ENCODE peak calls at places on chromosome 13, in six cellular contexts. L, C, E, N, I and X are unnamed samples.

GRCh38 chr13:73366241-73366640 is 307.4 kb downstream of the KLF5 start:
- DNase-seq in L (no peak), C (no peak), E (no peak), N (no peak), I (no peak), X (no peak)

GRCh38 chr13:20348645-20349408 is 116.7 kb upstream of the GJB6 start:
- DNase-seq in L (no peak), C (no peak), E (no peak), N (no peak), I (no peak), X (no peak)

GRCh38 chr13:33057019-33057785 is 41.0 kb downstream of the KL start:
- DNase-seq in L (no peak), C (no peak), E (no peak), N (no peak), I (no peak), X (no peak)

GRCh38 chr13:101231751-101232428 is 184.4 kb downstream of the NALCN start:
- DNase-seq in L (no peak), C (no peak), E (no peak), N (no peak), I (no peak), X (no peak)

GRCh38 chr13:43301341-43301969 is 278.1 kb downstream of the DNAJC15 start:
- DNase-seq in L (no peak), C (no peak), E (no peak), N (no peak), I (no peak), X (no peak)

GRCh38 chr13:21123956-21124355 is 52.4 kb downstream of the SKA3 start:
- DNase-seq in L (no peak), C (no peak), E (no peak), N (no peak), I (no peak), X (no peak)

GRCh38 chr13:96581741-96582140 is 412.5 kb downstream of the OXGR1 start:
- DNase-seq in L (no peak), C (no peak), E (no peak), N (no peak), I (no peak), X (no peak)

GRCh38 chr13:79485014-79485441 is 4.1 kb downstream of the NDFIP2 start:
- DNase-seq in L (no peak), C (no peak), E (no peak), N (no peak), I (peak), X (peak)

GRCh38 chr13:82136880-82137279 is 1745.4 kb downstream of the SLITRK1 start:
- DNase-seq in L (no peak), C (no peak), E (no peak), N (no peak), I (no peak), X (no peak)

GRCh38 chr13:99922631-99923404 is 48.7 kb downstream of the ZIC5 start:
- DNase-seq in L (no peak), C (no peak), E (no peak), N (peak), I (no peak), X (no peak)

GRCh38 chr13:20231839-20232555 is at the start of gene GJB6:
- DNase-seq in L (no peak), C (no peak), E (peak), N (no peak), I (no peak), X (no peak)

GRCh38 chr13:26529441-26529840 is 28.0 kb upstream of the WASF3 start:
- DNase-seq in L (no peak), C (peak), E (peak), N (no peak), I (peak), X (peak)

GRCh38 chr13:111409413-111409812 is 89.0 kb downstream of the TEX29 start:
- DNase-seq in L (no peak), C (no peak), E (no peak), N (no peak), I (no peak), X (no peak)

GRCh38 chr13:73579574-73580274 is 520.9 kb downstream of the KLF5 start:
- DNase-seq in L (no peak), C (no peak), E (no peak), N (no peak), I (no peak), X (no peak)

GRCh38 chr13:112071902-112072530 is 5.1 kb downstream of the SOX1 start:
- DNase-seq in L (no peak), C (no peak), E (no peak), N (no peak), I (no peak), X (no peak)

GRCh38 chr13:74306496-74306895 is 172.3 kb upstream of the KLF12 start:
- DNase-seq in L (no peak), C (no peak), E (no peak), N (peak), I (peak), X (no peak)

GRCh38 chr13:43363156-43363918 is 340.0 kb downstream of the DNAJC15 start:
- DNase-seq in L (no peak), C (no peak), E (no peak), N (no peak), I (peak), X (no peak)

GRCh38 chr13:20401586-20401957 is 124.1 kb downstream of the CRYL1 start:
- DNase-seq in L (no peak), C (no peak), E (no peak), N (no peak), I (no peak), X (no peak)

GRCh38 chr13:41931337-41931736 is 29.6 kb downstream of the VWA8 start:
- DNase-seq in L (no peak), C (no peak), E (no peak), N (no peak), I (no peak), X (no peak)

GRCh38 chr13:108959254-108959653 is 329.8 kb downstream of the MYO16 start:
- DNase-seq in L (no peak), C (peak), E (no peak), N (no peak), I (no peak), X (no peak)

GRCh38 chr13:34913040-34913439 is 29.0 kb upstream of the NBEA start:
- DNase-seq in L (no peak), C (no peak), E (no peak), N (no peak), I (no peak), X (no peak)

GRCh38 chr13:28467034-28467433 is 27.9 kb downstream of the FLT1 start:
- DNase-seq in L (no peak), C (peak), E (no peak), N (no peak), I (no peak), X (no peak)